ENCODE peak calls at places on chromosomes 3 and 15, in six cellular contexts. C is LNCaP clone FGC, P is neural progenitor cell, E is fibroblast of pulmonary artery, H is Calu3, O is astrocyte of the spinal cord. K is an unnamed sample.

GRCh38 chr3:186784820-186785516 is 1.6 kb downstream of the EIF4A2 start:
- DNase-seq in C (no peak), P (no peak), E (peak), H (peak), O (no peak), K (no peak)

GRCh38 chr3:112456147-112456546 is 43.1 kb downstream of the BTLA start:
- DNase-seq in C (no peak), P (no peak), E (no peak), H (no peak), O (no peak), K (no peak)

GRCh38 chr15:92891533-92892200 is 8.5 kb upstream of the CHD2 start:
- DNase-seq in C (no peak), P (no peak), E (no peak), H (no peak), O (no peak), K (no peak)

GRCh38 chr3:151732861-151733260 is 866 bp upstream of the AADACL2 start:
- DNase-seq in C (no peak), P (no peak), E (no peak), H (no peak), O (no peak), K (no peak)

GRCh38 chr15:70227122-70227521 is 129.4 kb upstream of the TLE3 start:
- DNase-seq in C (no peak), P (no peak), E (no peak), H (no peak), O (no peak), K (no peak)

GRCh38 chr3:194276768-194277546 is 74.2 kb downstream of the CPN2 start:
- DNase-seq in C (no peak), P (no peak), E (peak), H (no peak), O (peak), K (no peak)

GRCh38 chr3:64266065-64266874 is 41.0 kb upstream of the PRICKLE2 start:
- DNase-seq in C (peak), P (no peak), E (peak), H (no peak), O (peak), K (no peak)

GRCh38 chr3:155046935-155047334 is 33.2 kb upstream of the MME start:
- DNase-seq in C (no peak), P (no peak), E (no peak), H (no peak), O (no peak), K (no peak)

GRCh38 chr15:60695713-60696522 is 217.0 kb upstream of the ICE2 start:
- DNase-seq in C (no peak), P (no peak), E (no peak), H (no peak), O (peak), K (no peak)

GRCh38 chr3:44072601-44073540 is 168.8 kb upstream of the TOPAZ1 start:
- DNase-seq in C (no peak), P (no peak), E (no peak), H (no peak), O (no peak), K (no peak)

GRCh38 chr3:40585381-40586016 is 60.7 kb downstream of the ZNF621 start:
- DNase-seq in C (no peak), P (peak), E (no peak), H (no peak), O (no peak), K (no peak)

GRCh38 chr15:66886241-66886675 is 179.1 kb upstream of the SMAD3 start:
- DNase-seq in C (no peak), P (no peak), E (no peak), H (no peak), O (no peak), K (no peak)

GRCh38 chr3:184335291-184335660 is 2.1 kb upstream of the FAM131A start:
- DNase-seq in C (no peak), P (no peak), E (no peak), H (no peak), O (no peak), K (no peak)

GRCh38 chr3:132871956-132872355 is 149.7 kb upstream of the NPHP3 start:
- DNase-seq in C (no peak), P (no peak), E (no peak), H (no peak), O (no peak), K (no peak)

GRCh38 chr3:54999159-54999558 is 71.3 kb upstream of the LRTM1 start:
- DNase-seq in C (no peak), P (peak), E (peak), H (no peak), O (peak), K (no peak)
- TF ChIP-seq CTCF in C (no peak), P (peak), E (peak), H (no peak), O (peak), K (peak)

GRCh38 chr15:101269479-101270223 is 7.6 kb downstream of the SELENOS start:
- DNase-seq in C (no peak), P (peak), E (peak), H (peak), O (no peak), K (no peak)
- TF ChIP-seq CTCF in C (peak), P (peak), E (peak), H (peak), O (peak), K (no peak)

GRCh38 chr15:81411056-81411455 is 37.0 kb upstream of the TMC3 start:
- DNase-seq in C (no peak), P (peak), E (no peak), H (no peak), O (no peak), K (no peak)
- TF ChIP-seq CTCF in C (no peak), P (peak), E (no peak), H (peak), O (no peak), K (no peak)

GRCh38 chr3:72847751-72848702 is at the start of gene SHQ1:
- DNase-seq in C (peak), P (peak), E (peak), H (peak), O (peak), K (peak)
- TF ChIP-seq CTCF in C (no peak), P (no peak), E (no peak), H (no peak), O (no peak), K (no peak)

K was measured in tibial nerve.